ENCODE peak calls at places on chromosomes 5 and 9, in six cellular contexts. D is lung; N is small intestine; B is breast epithelium; A is uterus; T is CD4-positive, CD25-positive, alpha-beta regulatory T cell. W is an unnamed sample.

GRCh38 chr5:132838516-132839282 is 8.3 kb upstream of the SHROOM1 start:
- DNase-seq in D (no peak), N (no peak), B (no peak), A (no peak), T (no peak), W (no peak)

GRCh38 chr5:149487672-149488071 is 63.6 kb downstream of the CSNK1A1 start:
- DNase-seq in D (no peak), N (no peak), B (no peak), A (no peak), T (no peak), W (no peak)

GRCh38 chr9:38090170-38090569 is 21.1 kb upstream of the SHB start:
- DNase-seq in D (no peak), N (no peak), B (no peak), A (no peak), T (no peak), W (no peak)

GRCh38 chr5:112977440-112977861 is 853 bp downstream of the DCP2 start:
- DNase-seq in D (no peak), N (peak), B (no peak), A (no peak), T (no peak), W (no peak)

GRCh38 chr5:176537608-176538504 is 654 bp upstream of the RNF44 start:
- DNase-seq in D (peak), N (peak), B (peak), A (peak), T (peak), W (peak)

GRCh38 chr9:75229605-75230332 is 141.5 kb downstream of the OSTF1 start:
- DNase-seq in D (peak), N (peak), B (peak), A (no peak), T (no peak), W (no peak)

GRCh38 chr5:136501133-136501532 is 135.8 kb upstream of the TRPC7 start:
- DNase-seq in D (no peak), N (no peak), B (no peak), A (no peak), T (no peak), W (no peak)

GRCh38 chr9:27528886-27529315 is 713 bp downstream of the MOB3B start:
- DNase-seq in D (no peak), N (peak), B (peak), A (peak), T (peak), W (no peak)

GRCh38 chr5:71537681-71538080 is 49.5 kb upstream of the MCCC2 start:
- DNase-seq in D (no peak), N (no peak), B (no peak), A (no peak), T (no peak), W (no peak)

GRCh38 chr5:15290953-15291352 is 209.0 kb upstream of the FBXL7 start:
- DNase-seq in D (no peak), N (no peak), B (no peak), A (no peak), T (no peak), W (no peak)

GRCh38 chr9:106921341-106921899 is 58.5 kb downstream of the ZNF462 start:
- DNase-seq in D (no peak), N (peak), B (no peak), A (peak), T (peak), W (no peak)

GRCh38 chr5:82364497-82364896 is 86.3 kb upstream of the RPS23 start:
- DNase-seq in D (no peak), N (peak), B (no peak), A (no peak), T (no peak), W (no peak)

GRCh38 chr5:33300209-33300742 is 140.5 kb upstream of the TARS1 start:
- DNase-seq in D (no peak), N (no peak), B (no peak), A (no peak), T (no peak), W (no peak)

GRCh38 chr5:176912115-176912514 is 13.0 kb upstream of the HK3 start:
- DNase-seq in D (no peak), N (no peak), B (no peak), A (no peak), T (no peak), W (no peak)

GRCh38 chr9:26169684-26170083 is 491.4 kb upstream of the TUSC1 start:
- DNase-seq in D (no peak), N (no peak), B (no peak), A (no peak), T (no peak), W (no peak)

GRCh38 chr9:76761448-76761847 is 2.8 kb upstream of the PCA3 start:
- DNase-seq in D (no peak), N (peak), B (no peak), A (no peak), T (no peak), W (no peak)

GRCh38 chr5:36870399-36871040 is 6.0 kb upstream of the NIPBL start:
- DNase-seq in D (no peak), N (peak), B (no peak), A (no peak), T (peak), W (no peak)

GRCh38 chr5:127870914-127871313 is 167.7 kb downstream of the CCDC192 start:
- DNase-seq in D (peak), N (no peak), B (peak), A (peak), T (no peak), W (no peak)

GRCh38 chr5:123819401-123819800 is 307.4 kb downstream of the CSNK1G3 start:
- DNase-seq in D (no peak), N (no peak), B (no peak), A (no peak), T (no peak), W (no peak)

GRCh38 chr5:10303699-10304170 is 4.0 kb downstream of the CMBL start:
- DNase-seq in D (no peak), N (peak), B (no peak), A (no peak), T (no peak), W (no peak)

GRCh38 chr5:31664566-31664965 is 25.6 kb downstream of the PDZD2 start:
- DNase-seq in D (no peak), N (peak), B (no peak), A (no peak), T (no peak), W (no peak)

GRCh38 chr5:32096891-32097592 is 77.1 kb downstream of the GOLPH3 start:
- DNase-seq in D (no peak), N (no peak), B (no peak), A (no peak), T (no peak), W (no peak)

GRCh38 chr9:91761362-91761761 is 188.7 kb downstream of the ROR2 start:
- DNase-seq in D (no peak), N (peak), B (no peak), A (no peak), T (no peak), W (no peak)

GRCh38 chr9:89359018-89359417 is 40.7 kb downstream of the SECISBP2 start:
- DNase-seq in D (no peak), N (no peak), B (no peak), A (no peak), T (no peak), W (no peak)

GRCh38 chr5:149177339-149177843 is 36.1 kb downstream of the ABLIM3 start:
- DNase-seq in D (no peak), N (no peak), B (no peak), A (no peak), T (no peak), W (no peak)

GRCh38 chr9:95399261-95399660 is 81.8 kb upstream of the FANCC start:
- DNase-seq in D (no peak), N (no peak), B (no peak), A (no peak), T (no peak), W (no peak)

GRCh38 chr5:154309805-154310204 is 119.3 kb downstream of the GALNT10 start:
- DNase-seq in D (no peak), N (no peak), B (no peak), A (no peak), T (no peak), W (no peak)

GRCh38 chr5:138527170-138527569 is 15.9 kb downstream of the ETF1 start:
- DNase-seq in D (no peak), N (no peak), B (no peak), A (no peak), T (no peak), W (no peak)

GRCh38 chr5:176352116-176352878 is 9.3 kb downstream of the KIAA1191 start:
- DNase-seq in D (no peak), N (no peak), B (no peak), A (no peak), T (no peak), W (no peak)

GRCh38 chr5:83493644-83494043 is 22.1 kb downstream of the VCAN start:
- DNase-seq in D (no peak), N (no peak), B (no peak), A (no peak), T (no peak), W (no peak)

GRCh38 chr9:34602906-34603305 is 9.0 kb downstream of the RPP25L start:
- DNase-seq in D (no peak), N (no peak), B (no peak), A (no peak), T (no peak), W (no peak)

GRCh38 chr5:112738180-112738560 is 485 bp downstream of the APC start:
- DNase-seq in D (no peak), N (no peak), B (no peak), A (no peak), T (no peak), W (no peak)

GRCh38 chr9:80062581-80062980 is 490.8 kb downstream of the TLE4 start:
- DNase-seq in D (no peak), N (no peak), B (no peak), A (no peak), T (no peak), W (no peak)

GRCh38 chr5:115384587-115385375 is 88.3 kb upstream of the CCDC112 start:
- DNase-seq in D (no peak), N (no peak), B (no peak), A (no peak), T (no peak), W (no peak)

GRCh38 chr5:115389074-115389798 is 92.8 kb upstream of the CCDC112 start:
- DNase-seq in D (no peak), N (no peak), B (no peak), A (no peak), T (no peak), W (no peak)

GRCh38 chr5:115386657-115387056 is 90.2 kb upstream of the CCDC112 start:
- DNase-seq in D (no peak), N (no peak), B (no peak), A (no peak), T (no peak), W (no peak)

GRCh38 chr5:115389799-115390382 is 93.4 kb upstream of the CCDC112 start:
- DNase-seq in D (no peak), N (peak), B (no peak), A (no peak), T (no peak), W (no peak)

DNA sequence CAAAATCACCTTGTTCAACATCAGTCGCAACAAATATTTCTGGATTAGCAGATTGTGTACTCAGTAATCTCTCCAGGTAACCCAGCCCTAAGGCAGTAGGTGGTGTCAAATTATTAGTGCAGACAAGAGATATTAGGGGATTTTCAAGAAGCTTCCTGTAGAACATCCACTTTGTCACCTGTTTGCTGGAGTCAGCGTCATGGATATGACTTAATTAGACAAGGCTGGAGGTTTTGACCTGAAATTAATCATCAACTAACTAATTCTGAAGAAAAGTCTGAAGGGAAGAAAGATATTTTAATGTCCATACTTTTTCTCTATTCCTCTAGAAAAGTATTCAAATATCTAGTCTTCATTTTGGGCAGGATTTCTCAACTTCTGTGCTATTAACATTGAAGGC is 91.4 kb upstream of the CCDC112 start:
- DNase-seq in D (no peak), N (no peak), B (no peak), A (no peak), T (no peak), W (no peak)
- H3K4me3 ChIP-seq in D (no peak), N (no peak), B (no peak), A (no peak), T (no peak), W (no peak)

GRCh38 chr9:136643596-136644342 is 18.9 kb upstream of the EGFL7 start:
- DNase-seq in D (no peak), N (no peak), B (no peak), A (no peak), T (no peak), W (no peak)
- H3K4me3 ChIP-seq in D (peak), N (no peak), B (peak), A (peak), T (no peak), W (peak)

DNA sequence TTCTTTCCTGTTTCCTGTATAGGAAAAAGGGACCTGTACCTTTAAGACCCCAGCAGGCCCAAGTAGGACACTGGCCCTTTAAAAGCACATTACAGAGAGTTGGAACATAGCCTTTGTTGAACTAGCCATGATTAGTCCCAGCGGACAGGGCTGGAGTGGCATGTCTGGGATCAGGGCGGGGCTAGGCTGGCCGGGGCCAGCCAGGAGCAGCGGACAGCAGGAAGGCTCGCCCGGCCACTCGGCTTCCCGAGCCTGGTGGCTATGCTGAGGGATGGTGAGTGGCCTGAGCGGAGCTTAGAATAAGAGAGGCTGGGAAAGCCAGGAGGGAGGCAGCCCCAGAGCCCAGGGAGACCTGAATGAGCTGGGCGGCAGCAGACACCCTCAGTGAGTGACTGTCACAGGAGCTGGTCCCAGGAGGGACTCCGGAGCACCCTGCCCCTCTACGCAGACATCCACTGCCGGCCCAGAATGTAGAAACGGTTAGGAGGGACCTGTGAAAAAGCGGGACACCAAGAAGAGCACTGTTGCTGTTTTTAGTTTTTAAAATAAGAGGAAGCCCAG is 92.1 kb downstream of the DAB2IP start:
- DNase-seq in D (peak), N (peak), B (peak), A (peak), T (no peak), W (no peak)
- H3K4me3 ChIP-seq in D (peak), N (no peak), B (peak), A (peak), T (no peak), W (no peak)

DNA sequence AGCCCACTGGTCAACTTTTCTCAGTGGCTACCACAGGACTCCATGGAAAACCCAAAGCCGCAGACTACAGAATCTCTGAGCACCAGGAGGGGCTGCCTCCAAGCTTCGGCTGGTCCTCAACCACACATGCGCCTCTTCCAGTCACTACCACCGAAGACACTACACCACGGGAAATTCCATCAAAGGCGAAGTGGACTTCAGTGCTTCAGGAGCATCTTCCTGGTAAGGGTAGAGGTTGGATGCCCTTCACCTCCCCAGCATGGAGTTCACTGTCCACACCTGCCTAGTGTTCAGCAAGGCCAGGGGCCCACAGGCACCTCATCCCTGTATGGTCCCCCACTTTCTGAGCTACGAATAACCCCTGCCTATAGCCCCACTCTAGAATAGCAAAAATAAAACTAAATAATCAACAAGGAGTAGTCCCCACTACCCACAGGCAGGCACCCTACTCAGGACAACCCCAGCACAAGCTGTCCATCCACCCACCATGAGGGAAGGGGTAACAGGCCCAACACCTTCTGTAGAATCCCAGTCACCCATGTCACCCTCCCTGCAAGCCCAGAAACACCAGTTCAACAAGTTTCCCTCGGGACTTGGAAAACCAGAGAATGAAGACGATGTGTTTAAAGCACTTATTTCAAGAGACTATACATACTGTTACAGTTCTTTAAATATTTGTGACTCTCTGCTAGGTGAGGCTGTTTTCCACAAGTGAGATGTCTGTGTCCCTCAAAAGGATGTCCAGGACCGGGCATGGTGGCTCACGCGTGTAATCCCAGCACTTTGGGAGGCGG is 2.6 kb downstream of the VDAC1 start:
- DNase-seq in D (no peak), N (no peak), B (no peak), A (no peak), T (no peak), W (no peak)
- H3K4me3 ChIP-seq in D (no peak), N (no peak), B (no peak), A (no peak), T (no peak), W (peak)

GRCh38 chr5:180804129-180804601 is 1.6 kb upstream of the MGAT1 start:
- DNase-seq in D (no peak), N (no peak), B (no peak), A (no peak), T (no peak), W (no peak)
- H3K4me3 ChIP-seq in D (no peak), N (peak), B (peak), A (no peak), T (peak), W (no peak)

GRCh38 chr9:82757921-82758320 is 305.0 kb downstream of the RASEF start:
- DNase-seq in D (no peak), N (no peak), B (no peak), A (no peak), T (no peak), W (no peak)
- H3K4me3 ChIP-seq in D (no peak), N (no peak), B (no peak), A (no peak), T (no peak), W (no peak)

DNA sequence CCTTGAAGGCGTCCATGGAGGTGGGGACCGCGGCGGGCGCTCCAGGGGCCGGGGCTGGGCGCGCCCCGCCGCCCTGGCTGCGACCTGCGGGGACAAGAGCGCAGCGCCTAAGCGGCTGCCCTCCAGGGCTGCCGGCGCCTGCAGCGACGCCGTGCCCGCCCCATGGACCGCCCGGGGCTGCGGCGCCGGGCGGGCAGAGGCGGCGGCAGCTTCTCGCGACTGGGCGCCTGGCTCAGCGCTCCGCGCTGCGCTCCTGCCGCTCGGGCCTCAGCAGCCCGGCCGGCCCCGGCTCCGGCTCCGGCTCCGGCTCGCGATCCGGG is 202 bp downstream of the PITX1 start:
- DNase-seq in D (no peak), N (no peak), B (no peak), A (no peak), T (no peak), W (no peak)
- H3K4me3 ChIP-seq in D (peak), N (peak), B (peak), A (no peak), T (no peak), W (peak)

GRCh38 chr5:81233080-81233634 is at the start of gene CKMT2:
- DNase-seq in D (peak), N (peak), B (peak), A (peak), T (no peak), W (no peak)
- H3K4me3 ChIP-seq in D (no peak), N (no peak), B (peak), A (peak), T (no peak), W (no peak)

W was measured in SK-N-MC.